ENCODE peak calls at places on chromosomes 16 and 17, in four cellular contexts. Y is BE2C, T is testis, B is coronary artery. L is an unnamed sample.

GRCh38 chr16:89120921-89121351 is 27.3 kb downstream of the ACSF3 start:
- DNase-seq in T (peak), B (no peak), Y (no peak), L (no peak)

GRCh38 chr17:31733326-31733725 is 125.7 kb downstream of the COPRS start:
- DNase-seq in T (no peak), Y (no peak), B (no peak), L (no peak)

GRCh38 chr17:13865650-13866049 is 203.7 kb upstream of the COX10 start:
- DNase-seq in T (no peak), Y (no peak), B (no peak), L (no peak)

GRCh38 chr17:71505200-71505599 is 615.6 kb upstream of the SOX9 start:
- DNase-seq in B (no peak), T (no peak), Y (no peak), L (no peak)

GRCh38 chr17:34645636-34646035 is 66.3 kb downstream of the TMEM132E start:
- DNase-seq in B (no peak), T (no peak), Y (peak), L (no peak)

GRCh38 chr16:87740441-87740840 is 25.3 kb downstream of the KLHDC4 start:
- DNase-seq in Y (no peak), B (no peak), T (no peak), L (no peak)

GRCh38 chr17:34980681-34981537 is 597 bp downstream of the LIG3 start:
- DNase-seq in Y (peak), B (peak), T (peak), L (peak)

GRCh38 chr16:59887856-59888255 is 1153.7 kb upstream of the GOT2 start:
- DNase-seq in B (no peak), T (no peak), Y (no peak), L (no peak)

GRCh38 chr16:57533618-57534336 is 2.6 kb downstream of the CCDC102A start:
- DNase-seq in T (peak), B (peak), Y (peak), L (no peak)

GRCh38 chr17:64180089-64180488 is 50.1 kb upstream of the ERN1 start:
- DNase-seq in B (no peak), T (no peak), Y (no peak), L (no peak)
- TF ChIP-seq CTCF in B (no peak), T (no peak), Y (no peak), L (no peak)

GRCh38 chr17:3866269-3866668 is 20.2 kb upstream of the NCBP3 start:
- DNase-seq in B (no peak), Y (no peak), T (no peak), L (no peak)
- H3K4me3 ChIP-seq in B (no peak), Y (no peak), T (no peak), L (no peak)

DNA sequence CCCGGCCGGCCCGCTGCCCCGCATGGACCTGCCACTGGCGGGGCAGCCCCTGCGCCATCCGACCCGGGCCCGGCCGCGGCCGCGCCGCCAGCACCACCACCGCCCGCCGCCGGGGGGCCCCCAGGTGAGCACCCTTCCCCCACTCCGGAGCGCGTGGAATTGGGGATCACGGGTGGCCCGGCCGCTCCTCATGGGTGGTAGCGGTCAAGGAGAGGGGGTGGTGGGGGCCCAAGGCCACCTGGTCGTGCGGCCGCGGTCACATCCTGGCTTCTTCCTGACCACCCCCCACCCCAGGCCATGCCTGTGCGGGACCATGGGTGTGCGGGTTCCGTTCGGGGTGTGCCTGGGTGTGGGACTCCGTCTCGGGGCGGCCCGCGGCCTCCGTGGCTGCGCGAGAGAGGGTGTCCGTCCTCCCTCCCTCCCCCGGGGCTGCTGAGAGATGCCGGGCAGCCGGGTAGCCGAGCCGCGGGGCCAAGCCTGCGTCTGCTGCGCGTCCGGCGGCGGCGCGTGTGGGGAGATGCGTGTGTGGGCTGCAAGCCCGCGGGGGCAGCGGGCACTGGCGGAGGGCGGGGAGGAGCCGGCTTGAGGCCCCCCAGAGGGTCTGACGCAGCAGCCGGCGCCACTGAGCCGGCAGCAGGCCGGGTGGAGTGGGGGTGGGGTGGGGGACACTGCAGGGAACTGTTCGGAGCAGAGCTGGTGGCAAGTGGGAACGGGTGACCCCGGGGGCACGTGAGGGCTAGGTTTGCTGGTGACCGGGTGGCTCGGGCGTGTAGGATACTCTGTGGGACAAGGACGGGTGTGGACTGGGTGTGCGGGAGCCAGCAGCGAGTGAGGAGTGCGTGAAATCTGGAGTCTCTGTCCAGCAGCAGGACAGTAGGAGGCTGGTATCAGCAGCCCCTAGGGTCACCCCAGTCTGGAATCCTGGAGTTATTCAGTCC is 6.7 kb downstream of the ACD start:
- DNase-seq in Y (peak), B (no peak), T (no peak), L (no peak)
- TF ChIP-seq CTCF in Y (peak), B (no peak), T (no peak), L (no peak)

DNA sequence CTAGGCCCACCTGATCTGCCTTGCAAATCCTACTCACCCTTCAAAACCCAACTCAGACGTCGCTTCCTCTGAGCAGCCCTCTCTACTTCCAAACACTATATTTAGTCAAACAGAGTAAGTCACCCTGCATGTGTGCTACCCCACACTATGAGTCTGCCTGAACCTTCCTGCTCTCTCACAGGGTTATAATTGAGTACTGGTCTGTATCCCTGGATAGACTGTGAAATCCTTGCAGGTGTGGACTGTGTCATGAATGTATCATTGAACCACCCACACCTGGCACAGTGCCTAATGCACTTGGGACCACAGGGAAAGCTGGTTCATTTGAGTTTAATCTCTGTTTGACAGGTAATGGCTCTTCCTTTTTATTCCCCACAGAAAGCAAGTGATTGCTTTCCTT is 3.4 kb downstream of the FBXO39 start:
- DNase-seq in B (no peak), T (no peak), Y (no peak), L (no peak)
- H3K4me3 ChIP-seq in B (no peak), T (no peak), Y (no peak), L (no peak)

GRCh38 chr16:2242598-2242997 is 6.4 kb downstream of the DNASE1L2 start:
- DNase-seq in B (no peak), Y (no peak), T (no peak), L (no peak)

GRCh38 chr16:2243781-2244180 is 7.5 kb downstream of the DNASE1L2 start:
- DNase-seq in B (no peak), Y (no peak), T (no peak), L (no peak)

GRCh38 chr16:2243031-2243528 is 6.8 kb downstream of the DNASE1L2 start:
- DNase-seq in Y (peak), T (no peak), B (no peak), L (no peak)

GRCh38 chr16:2244926-2245795 is 6.2 kb downstream of the ECI1 start:
- DNase-seq in T (no peak), B (no peak), Y (no peak), L (no peak)

GRCh38 chr16:2244301-2244700 is 7.1 kb downstream of the ECI1 start:
- DNase-seq in T (peak), Y (peak), B (no peak), L (no peak)
- TF ChIP-seq CTCF in T (no peak), Y (peak), B (no peak), L (no peak)

GRCh38 chr17:83086907-83087787 is 7.7 kb downstream of the METRNL start:
- DNase-seq in Y (no peak), T (no peak), B (no peak), L (no peak)
- H3K4me3 ChIP-seq in Y (no peak), T (no peak), B (peak), L (no peak)

GRCh38 chr17:4551141-4551540 is 4.0 kb downstream of the MYBBP1A start:
- DNase-seq in B (no peak), Y (no peak), T (no peak), L (no peak)
- TF ChIP-seq CTCF in B (no peak), Y (no peak), T (no peak), L (peak)

DNA sequence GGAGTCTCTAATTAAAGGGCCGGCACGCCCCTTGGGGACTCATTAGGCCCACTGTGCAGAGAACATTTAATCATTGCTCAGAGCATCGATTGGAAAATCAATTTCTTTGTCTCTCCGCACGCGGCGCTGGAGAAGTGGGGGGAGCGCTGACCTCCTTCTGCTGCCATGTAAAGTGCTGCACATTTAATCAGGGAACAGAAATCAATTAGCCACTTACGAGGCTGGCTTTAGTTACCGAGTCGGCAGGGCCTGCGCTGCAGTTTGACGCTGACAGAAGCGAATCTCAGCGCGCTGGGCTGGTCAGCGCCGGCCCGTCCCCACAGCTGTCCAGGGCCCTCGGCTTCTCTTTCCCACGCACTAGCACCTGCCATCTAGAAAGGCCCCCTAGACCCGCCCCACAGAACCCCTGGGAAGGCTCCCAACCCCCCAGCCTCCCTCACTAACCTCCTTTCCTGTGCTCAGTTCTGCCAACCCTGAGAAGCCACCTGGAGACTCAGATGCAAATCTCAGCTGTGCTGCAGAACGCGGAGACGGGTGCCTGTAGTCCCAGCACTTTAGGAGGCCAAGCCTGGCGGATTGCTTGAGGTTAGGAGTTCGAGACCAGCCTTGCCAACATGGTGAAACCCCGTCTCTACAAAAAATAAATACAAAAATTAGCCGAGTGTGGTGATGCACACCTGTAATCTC is 20.3 kb upstream of the C1QL1 start:
- DNase-seq in T (no peak), B (no peak), Y (no peak), L (no peak)
- H3K4me3 ChIP-seq in T (no peak), B (no peak), Y (no peak), L (no peak)

GRCh38 chr17:69524854-69525253 is 110.4 kb downstream of the MAP2K6 start:
- DNase-seq in T (no peak), B (no peak), Y (no peak), L (no peak)
- TF ChIP-seq CTCF in T (no peak), B (no peak), Y (peak), L (no peak)

L was measured in GM12864.